ENCODE peak calls at places on chromosomes 3 and 15, in five cellular contexts. One of them, this sample, is unnamed.

GRCh38 chr3:124770341-124771082 is 40.3 kb downstream of the UMPS start:
- DNase-seq in upper lobe of left lung: peak
- DNase-seq in esophagus muscularis mucosa: no peak
- DNase-seq in NB4: no peak
- DNase-seq in A549: no peak
- DNase-seq in this sample: no peak

GRCh38 chr3:58009026-58009748 is 965 bp downstream of the FLNB start:
- DNase-seq in esophagus muscularis mucosa: no peak
- DNase-seq in A549: no peak
- DNase-seq in NB4: no peak
- DNase-seq in upper lobe of left lung: peak
- DNase-seq in this sample: peak

GRCh38 chr3:29137601-29138000 is 143.3 kb upstream of the RBMS3 start:
- DNase-seq in NB4: no peak
- DNase-seq in A549: no peak
- DNase-seq in esophagus muscularis mucosa: no peak
- DNase-seq in upper lobe of left lung: no peak
- DNase-seq in this sample: no peak

GRCh38 chr3:71523628-71524027 is 59.9 kb downstream of the FOXP1 start:
- DNase-seq in upper lobe of left lung: no peak
- DNase-seq in NB4: no peak
- DNase-seq in esophagus muscularis mucosa: no peak
- DNase-seq in A549: no peak
- DNase-seq in this sample: no peak

GRCh38 chr3:123634149-123635051 is 49.5 kb upstream of the HACD2 start:
- DNase-seq in NB4: no peak
- DNase-seq in esophagus muscularis mucosa: no peak
- DNase-seq in upper lobe of left lung: peak
- DNase-seq in A549: no peak
- DNase-seq in this sample: no peak

GRCh38 chr15:100730129-100730528 is 127.7 kb downstream of the ASB7 start:
- DNase-seq in upper lobe of left lung: no peak
- DNase-seq in NB4: no peak
- DNase-seq in esophagus muscularis mucosa: no peak
- DNase-seq in A549: no peak
- DNase-seq in this sample: no peak

GRCh38 chr3:29011441-29011840 is 269.4 kb upstream of the RBMS3 start:
- DNase-seq in NB4: no peak
- DNase-seq in A549: no peak
- DNase-seq in esophagus muscularis mucosa: no peak
- DNase-seq in upper lobe of left lung: no peak
- DNase-seq in this sample: no peak

GRCh38 chr3:161893972-161894371 is 397.4 kb downstream of the OTOL1 start:
- DNase-seq in A549: no peak
- DNase-seq in NB4: no peak
- DNase-seq in esophagus muscularis mucosa: no peak
- DNase-seq in upper lobe of left lung: no peak
- DNase-seq in this sample: no peak

GRCh38 chr3:171230857-171231256 is 204.3 kb upstream of the SLC2A2 start:
- DNase-seq in esophagus muscularis mucosa: no peak
- DNase-seq in upper lobe of left lung: no peak
- DNase-seq in A549: no peak
- DNase-seq in NB4: no peak
- DNase-seq in this sample: peak

GRCh38 chr15:64740361-64741170 is 34.8 kb downstream of the RBPMS2 start:
- DNase-seq in A549: peak
- DNase-seq in upper lobe of left lung: peak
- DNase-seq in esophagus muscularis mucosa: no peak
- DNase-seq in NB4: peak
- DNase-seq in this sample: no peak

GRCh38 chr3:66638717-66639116 is 137.9 kb upstream of the LRIG1 start:
- DNase-seq in A549: no peak
- DNase-seq in NB4: peak
- DNase-seq in esophagus muscularis mucosa: no peak
- DNase-seq in upper lobe of left lung: no peak
- DNase-seq in this sample: no peak

GRCh38 chr15:43316969-43317346 is 13.4 kb downstream of the LCMT2 start:
- DNase-seq in A549: no peak
- DNase-seq in esophagus muscularis mucosa: no peak
- DNase-seq in upper lobe of left lung: no peak
- DNase-seq in NB4: no peak
- DNase-seq in this sample: no peak

GRCh38 chr3:127572735-127573134 is 17.8 kb downstream of the TPRA1 start:
- DNase-seq in NB4: no peak
- DNase-seq in esophagus muscularis mucosa: no peak
- DNase-seq in A549: no peak
- DNase-seq in upper lobe of left lung: no peak
- DNase-seq in this sample: no peak

GRCh38 chr3:127573916-127574315 is 16.6 kb downstream of the TPRA1 start:
- DNase-seq in A549: no peak
- DNase-seq in upper lobe of left lung: no peak
- DNase-seq in esophagus muscularis mucosa: no peak
- DNase-seq in NB4: no peak
- DNase-seq in this sample: no peak

GRCh38 chr3:127573401-127573800 is 17.1 kb downstream of the TPRA1 start:
- DNase-seq in esophagus muscularis mucosa: no peak
- DNase-seq in upper lobe of left lung: no peak
- DNase-seq in NB4: no peak
- DNase-seq in A549: no peak
- DNase-seq in this sample: no peak

GRCh38 chr3:127577448-127577847 is 13.1 kb downstream of the TPRA1 start:
- DNase-seq in upper lobe of left lung: no peak
- DNase-seq in A549: no peak
- DNase-seq in NB4: no peak
- DNase-seq in esophagus muscularis mucosa: no peak
- DNase-seq in this sample: no peak

GRCh38 chr3:127574880-127575878 is 15.4 kb downstream of the TPRA1 start:
- DNase-seq in NB4: peak
- DNase-seq in upper lobe of left lung: peak
- DNase-seq in A549: peak
- DNase-seq in esophagus muscularis mucosa: peak
- DNase-seq in this sample: peak
- TF ChIP-seq POLR2A in NB4: no peak
- TF ChIP-seq POLR2A in upper lobe of left lung: no peak
- TF ChIP-seq POLR2A in A549: no peak
- TF ChIP-seq POLR2A in esophagus muscularis mucosa: no peak
- TF ChIP-seq POLR2A in this sample: no peak

GRCh38 chr15:42273900-42274692 is 863 bp upstream of the TMEM87A start:
- DNase-seq in esophagus muscularis mucosa: peak
- DNase-seq in A549: peak
- DNase-seq in NB4: peak
- DNase-seq in upper lobe of left lung: no peak
- DNase-seq in this sample: peak

GRCh38 chr15:42273099-42273899 is at the start of the genes GANC and TMEM87A:
- DNase-seq in A549: peak
- DNase-seq in NB4: peak
- DNase-seq in upper lobe of left lung: peak
- DNase-seq in esophagus muscularis mucosa: peak
- DNase-seq in this sample: peak

GRCh38 chr15:42274693-42274971 is 1.4 kb upstream of the TMEM87A start:
- DNase-seq in NB4: peak
- DNase-seq in esophagus muscularis mucosa: no peak
- DNase-seq in A549: no peak
- DNase-seq in upper lobe of left lung: no peak
- DNase-seq in this sample: no peak

GRCh38 chr15:42270996-42271395 is 2.0 kb upstream of the GANC start:
- DNase-seq in upper lobe of left lung: no peak
- DNase-seq in NB4: no peak
- DNase-seq in A549: no peak
- DNase-seq in esophagus muscularis mucosa: no peak
- DNase-seq in this sample: no peak

GRCh38 chr15:42272768-42273098 is 268 bp upstream of the GANC start:
- DNase-seq in esophagus muscularis mucosa: no peak
- DNase-seq in NB4: no peak
- DNase-seq in upper lobe of left lung: no peak
- DNase-seq in A549: no peak
- DNase-seq in this sample: no peak
- TF ChIP-seq POLR2A in esophagus muscularis mucosa: no peak
- TF ChIP-seq POLR2A in NB4: no peak
- TF ChIP-seq POLR2A in upper lobe of left lung: peak
- TF ChIP-seq POLR2A in A549: no peak
- TF ChIP-seq POLR2A in this sample: no peak

DNA sequence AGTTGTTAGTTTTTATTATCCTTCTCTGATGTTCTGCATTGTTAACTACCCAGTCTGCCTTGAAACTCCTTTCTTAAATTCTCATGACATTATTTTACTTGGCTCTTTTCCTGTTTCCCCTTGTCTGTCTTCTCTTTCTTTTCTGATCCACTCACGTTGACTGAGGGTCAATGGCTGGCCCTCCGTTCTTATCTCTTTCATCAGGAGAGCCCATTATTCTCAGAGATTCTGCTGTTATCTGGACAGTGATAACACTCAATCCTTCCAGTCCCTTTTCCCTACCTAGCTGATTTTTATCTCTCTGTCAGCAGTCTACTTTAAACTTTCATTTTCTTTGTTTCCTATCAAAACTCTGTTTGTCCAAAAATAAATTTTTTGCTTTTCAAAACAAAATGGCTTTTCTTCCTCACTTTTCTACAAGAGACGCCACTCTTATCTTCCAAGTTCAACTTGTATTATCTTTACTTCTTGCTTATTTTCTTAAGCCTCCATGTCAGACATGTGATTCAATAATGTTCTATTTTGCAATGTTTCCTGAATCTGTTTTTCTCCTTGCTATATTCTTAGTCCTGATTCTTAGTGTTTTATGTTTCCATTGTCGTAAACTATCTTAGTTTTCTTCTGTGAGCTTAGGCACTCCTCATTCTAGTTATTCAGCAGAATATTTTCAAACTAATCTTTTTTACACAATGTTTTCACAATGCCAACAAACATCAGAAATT is 120.2 kb downstream of the NEDD4 start:
- DNase-seq in A549: no peak
- DNase-seq in upper lobe of left lung: no peak
- DNase-seq in NB4: no peak
- DNase-seq in esophagus muscularis mucosa: no peak
- DNase-seq in this sample: no peak
- TF ChIP-seq POLR2A in A549: no peak
- TF ChIP-seq POLR2A in upper lobe of left lung: no peak
- TF ChIP-seq POLR2A in NB4: no peak
- TF ChIP-seq POLR2A in esophagus muscularis mucosa: no peak
- TF ChIP-seq POLR2A in this sample: no peak

DNA sequence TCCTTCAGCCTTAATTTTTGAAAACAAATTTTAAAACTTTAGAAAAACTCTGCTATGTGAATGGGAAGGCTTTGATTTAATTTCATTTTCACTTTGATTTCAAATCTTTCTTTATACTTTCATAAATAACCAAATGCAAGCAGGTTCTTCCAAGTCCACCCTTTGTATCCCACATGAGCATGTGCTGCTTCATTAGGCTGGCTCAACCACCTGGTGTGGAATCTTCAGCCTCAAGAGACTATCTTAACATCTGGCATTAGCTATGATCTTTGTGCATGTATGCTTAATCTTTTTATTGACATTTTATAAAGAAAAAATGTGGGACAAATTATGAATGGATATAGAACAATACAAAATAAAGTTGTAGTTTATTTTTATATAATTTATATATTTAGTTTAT is 81.8 kb upstream of the MLF1 start:
- DNase-seq in upper lobe of left lung: no peak
- DNase-seq in esophagus muscularis mucosa: no peak
- DNase-seq in A549: no peak
- DNase-seq in NB4: no peak
- DNase-seq in this sample: no peak
- TF ChIP-seq POLR2A in upper lobe of left lung: no peak
- TF ChIP-seq POLR2A in esophagus muscularis mucosa: no peak
- TF ChIP-seq POLR2A in A549: no peak
- TF ChIP-seq POLR2A in NB4: no peak
- TF ChIP-seq POLR2A in this sample: no peak

DNA sequence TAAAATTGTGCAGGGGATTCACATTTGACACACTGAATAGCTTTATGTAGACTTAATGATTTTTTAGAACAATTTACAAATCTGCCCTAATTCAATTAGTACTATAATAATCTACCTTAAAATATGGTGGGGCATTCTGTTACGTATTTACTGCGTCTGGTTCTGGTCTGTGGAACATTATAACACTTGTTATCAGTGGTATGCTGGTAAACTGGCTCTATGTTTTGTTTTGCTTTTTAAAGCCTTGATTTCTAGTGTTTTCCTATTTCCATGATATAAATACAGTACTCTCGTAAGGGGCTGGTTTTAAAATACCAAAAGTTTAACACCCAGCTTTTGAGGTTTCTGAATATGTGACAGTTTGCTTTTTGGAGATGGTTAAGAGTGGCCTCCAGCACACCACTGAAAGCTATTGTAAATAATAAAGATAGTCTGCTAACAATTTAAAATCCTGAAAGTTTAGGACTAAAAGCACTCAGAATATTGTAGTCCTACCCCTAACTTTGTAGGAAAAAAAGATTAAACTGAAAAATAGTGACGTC is 65.6 kb upstream of the CD47 start:
- DNase-seq in upper lobe of left lung: no peak
- DNase-seq in NB4: no peak
- DNase-seq in esophagus muscularis mucosa: no peak
- DNase-seq in A549: no peak
- DNase-seq in this sample: no peak
- TF ChIP-seq POLR2A in upper lobe of left lung: no peak
- TF ChIP-seq POLR2A in NB4: no peak
- TF ChIP-seq POLR2A in esophagus muscularis mucosa: no peak
- TF ChIP-seq POLR2A in A549: no peak
- TF ChIP-seq POLR2A in this sample: no peak

DNA sequence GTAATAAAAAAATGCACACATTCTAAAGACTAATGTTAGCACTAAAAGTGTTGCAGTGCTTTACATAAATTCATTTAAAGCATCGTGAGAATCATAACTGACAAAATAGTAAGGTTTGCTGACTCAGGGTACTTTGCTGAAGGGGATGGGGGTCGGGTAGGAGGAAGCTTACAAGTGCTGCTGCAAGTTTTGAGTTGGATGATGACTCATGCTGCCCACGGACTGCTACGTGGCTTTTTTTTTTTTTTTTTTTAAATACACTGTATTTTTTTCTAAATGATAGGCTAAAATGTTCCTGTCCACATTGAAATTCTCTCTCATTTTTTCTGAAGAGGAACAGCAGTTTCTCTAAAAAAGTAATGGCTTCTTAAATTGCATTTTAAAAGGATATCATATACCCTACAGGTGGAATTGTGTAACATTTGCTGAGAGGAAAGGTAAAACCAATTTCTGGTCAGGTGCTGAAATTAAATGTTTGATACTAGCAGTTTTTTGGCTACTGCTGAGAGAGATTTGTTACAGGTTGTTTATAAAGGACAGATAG is 2.2 kb downstream of the MAPK6 start:
- DNase-seq in esophagus muscularis mucosa: no peak
- DNase-seq in A549: peak
- DNase-seq in upper lobe of left lung: no peak
- DNase-seq in NB4: peak
- DNase-seq in this sample: peak
- TF ChIP-seq POLR2A in esophagus muscularis mucosa: no peak
- TF ChIP-seq POLR2A in A549: no peak
- TF ChIP-seq POLR2A in upper lobe of left lung: no peak
- TF ChIP-seq POLR2A in NB4: no peak
- TF ChIP-seq POLR2A in this sample: peak

This sample was measured in erythroblast.